ENCODE peak calls at places on chromosomes 16 and 17, in seven cellular contexts. I is epithelial cell of prostate, P is HT1080, A is neural progenitor cell, V is HEK293T, B is NCI-H774, L is anterior cingulate cortex. E is an unnamed sample.

GRCh38 chr17:77400445-77400870 is 259.7 kb downstream of the SEC14L1 start:
- DNase-seq in I (no peak), P (no peak), A (peak; percentile 59), V (no peak), B (no peak), L (no peak), E (peak; percentile 83)

GRCh38 chr17:6384481-6384880 is 50.4 kb downstream of the AIPL1 start:
- DNase-seq in I (no peak), P (no peak), A (no peak), V (no peak), B (no peak), L (no peak), E (no peak)

GRCh38 chr16:64951681-64952080 is 170.2 kb downstream of the CDH11 start:
- DNase-seq in I (no peak), P (no peak), A (no peak), V (no peak), B (no peak), L (no peak), E (no peak)

GRCh38 chr16:19677403-19677802 is 40.6 kb downstream of the KNOP1 start:
- DNase-seq in I (no peak), P (no peak), A (no peak), V (no peak), B (no peak), L (no peak), E (no peak)

GRCh38 chr16:67395458-67396158 is 2.3 kb upstream of the TPPP3 start:
- DNase-seq in I (no peak), P (no peak), A (peak; percentile 67), V (no peak), B (peak; percentile 15), L (no peak), E (no peak)

GRCh38 chr17:74429604-74430384 is 2.1 kb upstream of the GPRC5C start:
- DNase-seq in I (no peak), P (no peak), A (peak; percentile 49), V (no peak), B (no peak), L (no peak), E (no peak)

GRCh38 chr16:85169333-85170065 is 57.2 kb upstream of the CIBAR2 start:
- DNase-seq in I (no peak), P (no peak), A (peak; percentile 71), V (peak; percentile 42), B (no peak), L (no peak), E (peak; percentile 41)

GRCh38 chr17:80720624-80721577 is 176.3 kb downstream of the RPTOR start:
- DNase-seq in I (peak; percentile 70), P (peak; percentile 96), A (no peak), V (no peak), B (no peak), L (no peak), E (peak; percentile 96)

GRCh38 chr16:71956500-71956899 is 43.7 kb downstream of the PKD1L3 start:
- DNase-seq in I (no peak), P (no peak), A (no peak), V (no peak), B (no peak), L (no peak), E (peak; percentile 42)

GRCh38 chr17:7077911-7078546 is 2.0 kb downstream of the CLEC10A start:
- DNase-seq in I (no peak), P (no peak), A (no peak), V (no peak), B (no peak), L (no peak), E (no peak)

GRCh38 chr16:89378947-89379771 is 111.2 kb downstream of the ANKRD11 start:
- DNase-seq in I (no peak), P (no peak), A (no peak), V (no peak), B (no peak), L (no peak), E (no peak)

GRCh38 chr17:6099492-6099891 is 29.3 kb downstream of the WSCD1 start:
- DNase-seq in I (no peak), P (no peak), A (no peak), V (no peak), B (no peak), L (no peak), E (no peak)

GRCh38 chr16:27387724-27388123 is 14.2 kb upstream of the IL21R start:
- DNase-seq in I (no peak), P (no peak), A (no peak), V (no peak), B (no peak), L (no peak), E (no peak)

GRCh38 chr17:29588561-29589411 is 662 bp downstream of the GIT1 start:
- DNase-seq in I (no peak), P (no peak), A (peak; percentile 79), V (no peak), B (peak; percentile 21), L (peak; percentile 28), E (peak; percentile 43)

GRCh38 chr16:23595246-23595950 is 718 bp downstream of the NDUFAB1 start:
- DNase-seq in I (no peak), P (no peak), A (no peak), V (no peak), B (no peak), L (no peak), E (peak; percentile 35)

GRCh38 chr16:87138868-87139267 is 178.3 kb downstream of the C16orf95 start:
- DNase-seq in I (no peak), P (no peak), A (no peak), V (no peak), B (no peak), L (no peak), E (no peak)

GRCh38 chr17:22266231-22266630 is 573.9 kb downstream of the KCNJ18 start:
- DNase-seq in I (no peak), P (peak; percentile 60), A (no peak), V (no peak), B (no peak), L (no peak), E (no peak)

GRCh38 chr17:9322298-9322697 is 253.3 kb downstream of the STX8 start:
- DNase-seq in I (no peak), P (no peak), A (peak; percentile 56), V (peak; percentile 23), B (no peak), L (no peak), E (no peak)

GRCh38 chr16:28943281-28943680 is 7.5 kb upstream of the NFATC2IP start:
- DNase-seq in I (no peak), P (no peak), A (no peak), V (no peak), B (no peak), L (no peak), E (no peak)

GRCh38 chr16:78931267-78932060 is 669.1 kb downstream of the MAF start:
- DNase-seq in I (no peak), P (no peak), A (no peak), V (no peak), B (no peak), L (no peak), E (no peak)

GRCh38 chr16:83878838-83879237 is 20.1 kb upstream of the MLYCD start:
- DNase-seq in I (no peak), P (peak; percentile 48), A (peak; percentile 52), V (no peak), B (no peak), L (no peak), E (peak; percentile 61)

GRCh38 chr17:76585649-76586593 is at the start of gene ST6GALNAC2:
- DNase-seq in I (no peak), P (no peak), A (peak; percentile 70), V (peak; percentile 66), B (peak; percentile 46), L (no peak), E (peak; percentile 64)